ENCODE peak calls at places on chromosomes 5 and 9, in four cellular contexts. O is K562, G is A549, E is endothelial cell of umbilical vein. Z is an unnamed sample.

GRCh38 chr5:142316051-142316450 is 8.8 kb downstream of the SPRY4 start:
- DNase-seq in O (no peak), G (no peak), E (peak; percentile 82), Z (no peak)

GRCh38 chr9:97740848-97741821 is 44.0 kb upstream of the XPA start:
- DNase-seq in O (peak; percentile 59), G (no peak), E (peak; percentile 33), Z (peak; percentile 68)

GRCh38 chr5:116571568-116572321 is 2.9 kb downstream of the SEMA6A start:
- DNase-seq in O (no peak), G (no peak), E (no peak), Z (no peak)

GRCh38 chr5:132385321-132386105 is 16.0 kb downstream of the SLC22A5 start:
- DNase-seq in O (peak; percentile 34), G (peak; percentile 89), E (peak; percentile 78), Z (peak; percentile 72)

GRCh38 chr9:130933114-130934046 is 5.7 kb downstream of the FIBCD1 start:
- DNase-seq in O (no peak), G (no peak), E (no peak), Z (peak; percentile 59)

GRCh38 chr9:14314424-14314928 is 535 bp upstream of the NFIB start:
- DNase-seq in O (peak; percentile 42), G (peak; percentile 82), E (peak; percentile 87), Z (no peak)

GRCh38 chr9:136001231-136001630 is 40.1 kb upstream of the UBAC1 start:
- DNase-seq in O (no peak), G (no peak), E (no peak), Z (no peak)

GRCh38 chr5:124748687-124749594 is 2.5 kb upstream of the ZNF608 start:
- DNase-seq in O (peak; percentile 59), G (peak; percentile 93), E (peak; percentile 97), Z (peak; percentile 4)

GRCh38 chr9:110303136-110303535 is 34.5 kb downstream of the TXNDC8 start:
- DNase-seq in O (no peak), G (no peak), E (no peak), Z (peak; percentile 77)

GRCh38 chr9:14298607-14299022 is 15.3 kb downstream of the NFIB start:
- DNase-seq in O (no peak), G (no peak), E (peak; percentile 68), Z (no peak)

GRCh38 chr9:92438900-92439526 is 14.7 kb upstream of the OMD start:
- DNase-seq in O (no peak), G (no peak), E (peak; percentile 38), Z (peak; percentile 4)

GRCh38 chr5:52859619-52860018 is 71.9 kb downstream of the ITGA1 start:
- DNase-seq in O (no peak), G (no peak), E (no peak), Z (no peak)

GRCh38 chr5:96226941-96227552 is 206.0 kb downstream of the PCSK1 start:
- DNase-seq in O (no peak), G (no peak), E (peak; percentile 13), Z (no peak)

GRCh38 chr9:111794837-111795556 is at the start of gene SHOC1:
- DNase-seq in O (no peak), G (no peak), E (no peak), Z (no peak)

GRCh38 chr9:93060746-93061259 is 2.3 kb downstream of the SUSD3 start:
- DNase-seq in O (peak; percentile 73), G (no peak), E (no peak), Z (no peak)

GRCh38 chr5:32612134-32612888 is 27.0 kb downstream of the SUB1 start:
- DNase-seq in O (no peak), G (no peak), E (peak; percentile 13), Z (no peak)

GRCh38 chr9:16012621-16013020 is 459.8 kb downstream of the CCDC171 start:
- DNase-seq in O (no peak), G (no peak), E (no peak), Z (no peak)

GRCh38 chr9:135588886-135589595 is 27.5 kb downstream of the PAEP start:
- DNase-seq in O (no peak), G (no peak), E (no peak), Z (no peak)

GRCh38 chr5:94234987-94235386 is 383.4 kb downstream of the KIAA0825 start:
- DNase-seq in O (no peak), G (no peak), E (no peak), Z (no peak)

GRCh38 chr5:133244242-133244641 is 192.4 kb downstream of the HSPA4 start:
- DNase-seq in O (no peak), G (no peak), E (no peak), Z (no peak)

GRCh38 chr5:71732011-71732410 is 12.9 kb downstream of the CARTPT start:
- DNase-seq in O (no peak), G (no peak), E (peak; percentile 63), Z (no peak)

GRCh38 chr5:142747034-142747433 is 23.1 kb upstream of the ARHGAP26 start:
- DNase-seq in O (no peak), G (no peak), E (no peak), Z (no peak)

GRCh38 chr5:179430256-179431175 is 85.3 kb upstream of the ADAMTS2 start:
- DNase-seq in O (no peak), G (no peak), E (no peak), Z (no peak)

GRCh38 chr9:116417464-116417863 is 263.9 kb downstream of the PAPPA start:
- DNase-seq in O (no peak), G (no peak), E (no peak), Z (no peak)

GRCh38 chr5:15757635-15758034 is 257.7 kb downstream of the FBXL7 start:
- DNase-seq in O (no peak), G (no peak), E (no peak), Z (no peak)

GRCh38 chr9:110156902-110157301 is 51.1 kb downstream of the C9orf152 start:
- DNase-seq in O (no peak), G (no peak), E (no peak), Z (peak; percentile 97)

DNA sequence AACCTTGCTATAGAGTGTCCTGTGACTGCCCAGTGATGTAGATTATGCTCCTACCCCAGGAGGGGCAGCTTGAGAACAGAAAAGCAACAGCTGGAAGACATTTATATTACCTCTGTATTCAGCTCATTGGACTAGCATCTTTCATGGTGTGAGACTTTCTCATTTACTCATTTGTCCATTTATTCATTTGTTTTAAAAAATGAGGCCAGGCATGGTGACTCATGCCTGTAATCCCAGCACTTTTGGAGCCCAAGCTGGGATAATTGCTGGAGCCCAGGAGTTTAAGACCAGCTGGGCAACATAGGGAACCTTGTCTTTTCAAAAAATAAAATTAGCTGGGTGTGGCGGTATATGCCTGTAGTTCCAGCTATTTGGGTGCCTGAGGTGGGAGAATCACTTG is 130.0 kb upstream of the LHFPL2 start:
- DNase-seq in O (no peak), G (no peak), E (no peak), Z (no peak)
- TF ChIP-seq MYC in O (no peak), G (no peak), E (no peak), Z (no peak)

GRCh38 chr9:121278535-121279169 is 10.7 kb downstream of the GSN start:
- DNase-seq in O (peak; percentile 64), G (no peak), E (peak; percentile 84), Z (peak; percentile 72)
- TF ChIP-seq MAX in O (peak; percentile 99), G (peak; percentile 95), E (peak; percentile 98), Z (peak; percentile 96)

GRCh38 chr5:135446186-135446585 is 962 bp downstream of the DCANP1 start:
- DNase-seq in O (no peak), G (no peak), E (no peak), Z (no peak)
- TF ChIP-seq MYC in O (no peak), G (no peak), E (no peak), Z (no peak)

GRCh38 chr5:68114641-68115040 is 100.9 kb upstream of the PIK3R1 start:
- DNase-seq in O (no peak), G (no peak), E (no peak), Z (no peak)
- TF ChIP-seq MAX in O (no peak), G (no peak), E (no peak), Z (no peak)

GRCh38 chr9:73683862-73684591 is 532.4 kb downstream of the ANXA1 start:
- DNase-seq in O (no peak), G (no peak), E (peak; percentile 16), Z (peak; percentile 17)
- TF ChIP-seq MYC in O (no peak), G (no peak), E (no peak), Z (no peak)

DNA sequence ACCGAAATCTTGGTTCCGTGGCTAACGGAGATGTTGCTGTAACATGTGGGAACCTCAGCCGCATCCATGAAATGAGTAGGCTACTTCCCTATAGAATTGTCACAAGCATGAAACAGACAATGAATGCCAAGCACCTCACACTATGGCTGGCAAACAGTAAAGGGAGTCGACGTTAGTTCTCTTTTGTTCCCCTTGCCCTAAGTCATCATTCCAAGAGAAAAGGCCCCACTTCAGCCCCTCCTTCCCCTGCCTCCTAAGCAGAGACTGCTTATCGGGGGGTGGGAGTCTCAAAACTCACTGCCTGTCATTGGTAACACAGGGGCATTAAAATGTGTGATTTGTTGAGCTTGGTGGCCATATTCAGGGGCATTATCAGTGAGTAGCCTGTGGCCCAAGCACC is 159.6 kb downstream of the MAPKAP1 start:
- DNase-seq in O (no peak), G (no peak), E (no peak), Z (no peak)
- TF ChIP-seq MAX in O (no peak), G (no peak), E (no peak), Z (no peak)

DNA sequence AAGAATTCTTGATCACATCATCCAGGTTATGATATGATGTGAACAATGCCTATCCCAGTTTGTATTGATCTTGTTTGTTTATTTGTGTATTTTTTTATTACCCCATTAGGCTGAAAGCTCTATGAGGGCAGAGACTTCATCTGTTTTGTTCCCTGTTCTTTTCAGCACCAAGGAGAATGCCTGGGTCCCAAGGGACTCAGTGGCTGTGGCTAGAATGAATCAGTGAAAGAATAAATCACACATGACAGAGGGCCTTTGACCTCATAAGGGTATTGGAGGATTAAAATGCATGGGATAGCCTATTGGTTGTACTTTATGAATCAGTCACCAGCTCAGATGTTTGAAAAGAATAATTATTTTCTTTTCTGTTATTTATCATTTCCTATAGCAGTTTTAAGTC is 292.2 kb downstream of the GAS1 start:
- DNase-seq in O (no peak), G (no peak), E (no peak), Z (peak; percentile 20)
- TF ChIP-seq MYC in O (no peak), G (no peak), E (no peak), Z (no peak)

GRCh38 chr5:167050568-167051214 is 1240.8 kb upstream of the WWC1 start:
- DNase-seq in O (no peak), G (no peak), E (peak; percentile 34), Z (no peak)

GRCh38 chr5:167049771-167050567 is 1241.5 kb upstream of the WWC1 start:
- DNase-seq in O (no peak), G (no peak), E (no peak), Z (no peak)

GRCh38 chr5:167051369-167051768 is 1240.1 kb upstream of the WWC1 start:
- DNase-seq in O (no peak), G (no peak), E (no peak), Z (no peak)

DNA sequence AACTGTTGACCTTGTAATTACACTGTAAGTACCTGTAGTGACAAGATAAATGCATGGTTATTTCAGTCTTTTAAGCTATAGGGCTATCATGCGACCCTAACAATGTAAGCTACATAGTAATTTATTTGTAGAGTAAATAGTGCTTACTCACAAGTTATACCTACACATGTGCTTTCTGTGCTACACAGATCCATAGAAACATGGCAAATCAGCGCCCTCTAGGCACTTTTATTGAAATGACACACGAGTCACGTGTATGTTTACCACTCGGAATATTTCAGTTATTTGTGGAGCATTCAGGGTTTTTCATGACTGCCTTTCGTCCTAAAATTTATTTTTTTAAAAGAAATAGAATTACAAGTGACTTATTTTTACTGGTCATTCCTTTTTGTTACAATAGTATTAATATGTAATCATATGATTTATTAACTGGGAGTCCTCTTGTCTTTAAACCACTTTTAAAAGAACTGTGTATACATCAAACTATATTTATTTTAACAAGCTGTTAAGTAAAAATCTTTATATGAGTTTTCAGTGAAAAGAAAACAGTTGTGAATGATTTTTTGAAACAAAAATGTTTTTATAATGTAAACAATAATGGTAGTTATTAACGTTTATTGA is 1242.3 kb upstream of the WWC1 start:
- DNase-seq in O (peak; percentile 5), G (peak; percentile 7), E (peak; percentile 9), Z (peak; percentile 52)
- TF ChIP-seq MAX in O (no peak), G (peak; percentile 23), E (no peak), Z (peak; percentile 98)